ENCODE peak calls at places on chromosomes 12 and 14, in six cellular contexts. Z is NCI-H1105, F is T-helper 9 cell, X is endothelial cell, M is RCC 7860, Q is esophagus squamous epithelium. I is an unnamed sample.

GRCh38 chr14:30756594-30756993 is 117.8 kb upstream of the COCH start:
- DNase-seq in Z (no peak), F (no peak), X (no peak), M (no peak), Q (no peak), I (no peak)

GRCh38 chr14:61188196-61188595 is 92.9 kb downstream of the TMEM30B start:
- DNase-seq in Z (no peak), F (no peak), X (no peak), M (no peak), Q (no peak), I (no peak)

GRCh38 chr12:111034148-111034910 is 114.0 kb upstream of the MYL2 start:
- DNase-seq in Z (peak), F (no peak), X (peak), M (no peak), Q (no peak), I (no peak)

GRCh38 chr14:30657606-30658163 is 35.6 kb downstream of the SCFD1 start:
- DNase-seq in Z (no peak), F (no peak), X (no peak), M (no peak), Q (no peak), I (no peak)

GRCh38 chr12:51403744-51404143 is 12.5 kb upstream of the GALNT6 start:
- DNase-seq in Z (no peak), F (no peak), X (no peak), M (no peak), Q (no peak), I (no peak)

GRCh38 chr12:50690923-50691322 is 73.0 kb upstream of the ATF1 start:
- DNase-seq in Z (peak), F (no peak), X (no peak), M (no peak), Q (no peak), I (no peak)

GRCh38 chr14:100065942-100066574 is 836 bp downstream of the EVL start:
- DNase-seq in Z (no peak), F (peak), X (no peak), M (no peak), Q (no peak), I (peak)

GRCh38 chr12:47121146-47121545 is 41.4 kb upstream of the AMIGO2 start:
- DNase-seq in Z (no peak), F (no peak), X (no peak), M (no peak), Q (no peak), I (no peak)

GRCh38 chr12:57630891-57631433 is 2.0 kb downstream of the B4GALNT1 start:
- DNase-seq in Z (no peak), F (no peak), X (no peak), M (no peak), Q (no peak), I (no peak)

I was measured in naive thymus-derived CD4-positive, alpha-beta T cell.